ENCODE peak calls at places on chromosomes 1 and 21, in five cellular contexts. T, U, Q, L and I are unnamed samples.

GRCh38 chr1:40820911-40821693 is 37.5 kb downstream of the KCNQ4 start:
- DNase-seq in L (no peak), T (no peak), U (no peak), Q (no peak), I (no peak)

GRCh38 chr1:6245869-6246496 is 2.0 kb downstream of the HES3 start:
- DNase-seq in U (no peak), Q (no peak), T (peak; percentile 65), L (no peak), I (peak; percentile 76)

GRCh38 chr1:17032741-17033140 is 21.0 kb upstream of the ATP13A2 start:
- DNase-seq in L (no peak), U (no peak), Q (no peak), T (no peak), I (no peak)

GRCh38 chr1:64822621-64823020 is 77.7 kb downstream of the RAVER2 start:
- DNase-seq in Q (no peak), U (no peak), T (no peak), L (no peak), I (no peak)

GRCh38 chr1:53599461-53599860 is 139.5 kb downstream of the GLIS1 start:
- DNase-seq in U (peak; percentile 43), T (no peak), Q (no peak), L (no peak), I (no peak)

GRCh38 chr21:33266784-33267135 is 593 bp downstream of the IL10RB start:
- DNase-seq in U (no peak), Q (no peak), L (no peak), T (peak; percentile 52), I (peak; percentile 53)

GRCh38 chr1:47569261-47569660 is 131.4 kb downstream of the FOXD2 start:
- DNase-seq in T (no peak), U (no peak), Q (no peak), L (no peak), I (no peak)

GRCh38 chr1:239676522-239677273 is 290.3 kb downstream of the CHRM3 start:
- DNase-seq in T (no peak), U (no peak), Q (no peak), L (no peak), I (no peak)

GRCh38 chr1:54476231-54477109 is 70.3 kb upstream of the SSBP3 start:
- DNase-seq in U (no peak), T (no peak), Q (no peak), L (no peak), I (no peak)

GRCh38 chr1:204113900-204114299 is 37.9 kb downstream of the ETNK2 start:
- DNase-seq in Q (no peak), T (no peak), U (no peak), L (no peak), I (no peak)

GRCh38 chr1:187853505-187853904 is 1024.8 kb downstream of the PLA2G4A start:
- DNase-seq in L (no peak), U (no peak), T (no peak), Q (no peak), I (no peak)

GRCh38 chr1:58573705-58574591 is 3.1 kb downstream of the TACSTD2 start:
- DNase-seq in L (no peak), Q (no peak), U (no peak), T (peak; percentile 76), I (peak; percentile 68)

GRCh38 chr1:32886012-32886827 is at the start of gene HPCA:
- DNase-seq in Q (peak; percentile 61), U (peak; percentile 92), L (peak; percentile 53), T (peak; percentile 70), I (peak; percentile 79)

GRCh38 chr1:113074237-113074636 is 1.2 kb downstream of the LRIG2 start:
- DNase-seq in T (peak; percentile 40), Q (no peak), U (no peak), L (no peak), I (peak; percentile 54)

GRCh38 chr1:34166191-34167090 is 1.4 kb upstream of the CSMD2 start:
- DNase-seq in U (no peak), T (no peak), L (no peak), Q (peak; percentile 69), I (no peak)

GRCh38 chr21:44874497-44875331 is 1.2 kb upstream of the PTTG1IP start:
- DNase-seq in U (peak; percentile 79), Q (peak; percentile 67), L (peak; percentile 75), T (no peak), I (no peak)

GRCh38 chr1:6188466-6188865 is 8.3 kb upstream of the CHD5 start:
- DNase-seq in U (no peak), Q (no peak), L (no peak), T (no peak), I (no peak)

GRCh38 chr1:246669659-246670058 is 54.5 kb upstream of the SCCPDH start:
- DNase-seq in Q (no peak), L (no peak), T (no peak), U (no peak), I (no peak)

GRCh38 chr1:182054698-182055326 is 6.7 kb downstream of the ZNF648 start:
- DNase-seq in U (no peak), Q (peak; percentile 69), L (peak; percentile 20), T (peak; percentile 56), I (peak; percentile 65)

GRCh38 chr1:151934048-151934493 is 24.8 kb upstream of the THEM4 start:
- DNase-seq in U (no peak), L (peak; percentile 30), T (peak; percentile 42), Q (peak; percentile 58), I (peak; percentile 55)

GRCh38 chr1:41023279-41023990 is 1.9 kb upstream of the SLFNL1 start:
- DNase-seq in T (no peak), Q (no peak), L (no peak), U (no peak), I (no peak)

GRCh38 chr21:43609501-43610340 is 49.6 kb downstream of the HSF2BP start:
- DNase-seq in T (no peak), U (no peak), Q (peak; percentile 39), L (peak; percentile 31), I (no peak)

GRCh38 chr21:37337831-37338230 is 28.7 kb upstream of the DYRK1A start:
- DNase-seq in U (no peak), T (no peak), Q (no peak), L (no peak), I (no peak)

GRCh38 chr1:27889506-27889905 is 17.2 kb downstream of the THEMIS2 start:
- DNase-seq in L (no peak), U (no peak), Q (no peak), T (no peak), I (no peak)

GRCh38 chr1:66276229-66276628 is 257.7 kb upstream of the SGIP1 start:
- DNase-seq in T (peak; percentile 44), L (no peak), U (no peak), Q (no peak), I (peak; percentile 45)

GRCh38 chr1:67978988-67979516 is 71.4 kb downstream of the DIRAS3 start:
- DNase-seq in Q (no peak), L (no peak), T (no peak), U (no peak), I (no peak)

GRCh38 chr1:176174108-176174507 is 33.0 kb downstream of the COP1 start:
- DNase-seq in L (no peak), U (no peak), T (no peak), Q (no peak), I (no peak)

GRCh38 chr1:51791888-51792287 is 86.6 kb downstream of the NRDC start:
- DNase-seq in U (no peak), T (no peak), Q (no peak), L (no peak), I (no peak)

GRCh38 chr1:119715542-119715941 is 3.8 kb downstream of the PHGDH start:
- DNase-seq in Q (no peak), U (no peak), T (no peak), L (no peak), I (no peak)

GRCh38 chr1:155003766-155004351 is 1.3 kb downstream of the ZBTB7B start:
- DNase-seq in L (peak; percentile 82), Q (peak; percentile 79), U (peak; percentile 75), T (no peak), I (peak; percentile 71)

GRCh38 chr1:221741364-221741970 is 422 bp downstream of the DUSP10 start:
- DNase-seq in U (no peak), L (peak; percentile 33), T (peak; percentile 31), Q (peak; percentile 45), I (no peak)

GRCh38 chr1:204431310-204432184 is 19.9 kb upstream of the PPP1R15B start:
- DNase-seq in U (peak; percentile 91), T (peak; percentile 82), L (peak; percentile 71), Q (peak; percentile 92), I (peak; percentile 86)

GRCh38 chr1:208668991-208669390 is 424.8 kb upstream of the PLXNA2 start:
- DNase-seq in U (no peak), T (no peak), Q (no peak), L (no peak), I (no peak)

GRCh38 chr1:215824245-215824644 is 257.1 kb downstream of the KCTD3 start:
- DNase-seq in L (no peak), U (no peak), Q (no peak), T (no peak), I (no peak)
- TF ChIP-seq CTCF in L (no peak), U (no peak), Q (no peak), T (no peak), I (no peak)

GRCh38 chr1:185696419-185697150 is 37.6 kb upstream of the HMCN1 start:
- DNase-seq in U (no peak), Q (no peak), T (no peak), L (no peak), I (no peak)

GRCh38 chr1:185694081-185694480 is 40.1 kb upstream of the HMCN1 start:
- DNase-seq in T (peak; percentile 32), L (peak; percentile 39), Q (no peak), U (no peak), I (peak; percentile 32)

GRCh38 chr1:185699874-185700273 is 34.3 kb upstream of the HMCN1 start:
- DNase-seq in L (no peak), T (no peak), U (no peak), Q (no peak), I (no peak)

GRCh38 chr1:185693654-185694053 is 40.5 kb upstream of the HMCN1 start:
- DNase-seq in U (no peak), L (no peak), Q (no peak), T (no peak), I (no peak)

GRCh38 chr1:185695299-185695698 is 38.9 kb upstream of the HMCN1 start:
- DNase-seq in L (no peak), T (no peak), U (no peak), Q (no peak), I (no peak)
- TF ChIP-seq CTCF in L (no peak), T (no peak), U (no peak), Q (peak; percentile 27), I (no peak)

DNA sequence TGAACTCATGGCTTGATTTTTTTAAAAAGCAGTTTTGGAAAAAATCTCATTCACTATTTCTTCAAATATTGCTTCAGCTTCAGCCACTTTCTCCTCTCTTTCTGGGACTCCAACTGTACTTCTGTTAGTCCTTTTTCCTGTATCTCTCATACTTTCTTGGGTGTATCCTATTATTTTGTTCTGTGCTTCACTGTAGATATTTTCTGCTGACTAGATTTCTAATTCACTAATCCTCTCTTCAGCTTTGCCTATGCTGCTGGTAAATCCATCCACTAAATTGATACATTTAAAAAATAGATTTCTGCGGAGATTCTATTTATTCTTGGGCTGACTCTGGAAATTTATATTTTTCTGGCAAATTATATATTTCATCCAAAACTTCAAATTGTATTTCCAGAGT is 4.9 kb upstream of the KCNE2 start:
- DNase-seq in Q (no peak), T (no peak), L (no peak), U (no peak), I (no peak)
- TF ChIP-seq CTCF in Q (no peak), T (no peak), L (no peak), U (no peak), I (no peak)

DNA sequence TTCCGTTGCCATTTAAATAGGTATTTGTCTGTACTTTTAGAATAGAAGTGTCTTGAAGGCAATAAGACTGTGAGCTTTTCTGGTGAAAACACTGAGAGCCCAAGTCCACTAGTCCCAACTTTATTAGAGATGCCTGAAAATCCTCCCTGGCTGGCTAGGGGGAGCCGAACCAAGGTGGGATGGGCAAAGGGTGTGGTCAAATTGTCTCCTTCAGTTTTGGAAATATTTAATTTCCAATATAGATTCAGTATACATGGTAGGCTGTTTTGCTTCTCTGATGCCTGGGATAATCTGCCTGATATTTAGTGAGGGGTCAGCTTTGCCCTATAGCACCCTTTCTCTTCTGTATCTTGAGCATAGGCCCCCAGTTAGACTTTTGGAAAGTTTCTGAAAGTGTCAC is 3.5 kb downstream of the ROR1 start:
- DNase-seq in U (no peak), L (no peak), Q (no peak), T (no peak), I (no peak)
- TF ChIP-seq CTCF in U (no peak), L (no peak), Q (no peak), T (no peak), I (no peak)